ENCODE peak calls at places on chromosomes 5 and 9, in six cellular contexts. J is naive thymus-derived CD4-positive, alpha-beta T cell; K is neuronal stem cell; T is GM12878; Q is mammary epithelial cell; S is CD8-positive, alpha-beta memory T cell. Z is an unnamed sample.
A peak's percentile ranks its signal among the peaks of the same experiment; 100 is the strongest.

GRCh38 chr9:37574996-37575395 is 1.2 kb downstream of the FBXO10 start:
- DNase-seq in J (no peak), K (no peak), T (no peak), Q (no peak), S (no peak), Z (peak; percentile 45)

GRCh38 chr9:107952773-107953172 is 463.2 kb upstream of the KLF4 start:
- DNase-seq in J (no peak), K (no peak), T (no peak), Q (no peak), S (no peak), Z (no peak)

GRCh38 chr9:19699757-19700156 is 89.1 kb downstream of the SLC24A2 start:
- DNase-seq in J (no peak), K (no peak), T (no peak), Q (no peak), S (no peak), Z (peak; percentile 2)

GRCh38 chr9:71146511-71146910 is 25.1 kb upstream of the TRPM3 start:
- DNase-seq in J (no peak), K (no peak), T (no peak), Q (peak; percentile 22), S (no peak), Z (no peak)

GRCh38 chr5:50967388-50968039 is 301.1 kb downstream of the PARP8 start:
- DNase-seq in J (no peak), K (peak; percentile 35), T (no peak), Q (no peak), S (no peak), Z (peak; percentile 23)

GRCh38 chr5:179230061-179230461 is 115.2 kb downstream of the ADAMTS2 start:
- DNase-seq in J (no peak), K (no peak), T (no peak), Q (no peak), S (no peak), Z (no peak)

GRCh38 chr5:124995451-124995850 is 249.0 kb upstream of the ZNF608 start:
- DNase-seq in J (no peak), K (no peak), T (no peak), Q (no peak), S (no peak), Z (no peak)

GRCh38 chr5:50963647-50964584 is 297.5 kb downstream of the PARP8 start:
- DNase-seq in J (no peak), K (peak; percentile 36), T (no peak), Q (no peak), S (no peak), Z (no peak)

GRCh38 chr5:169006878-169007790 is 293.8 kb downstream of the SLIT3 start:
- DNase-seq in J (no peak), K (no peak), T (no peak), Q (peak; percentile 91), S (no peak), Z (peak; percentile 55)

GRCh38 chr5:141199359-141200235 is at the start of gene PCDHB11:
- DNase-seq in J (no peak), K (no peak), T (no peak), Q (peak; percentile 17), S (no peak), Z (peak; percentile 48)

GRCh38 chr5:179827684-179828083 is 7.0 kb downstream of the SQSTM1 start:
- DNase-seq in J (no peak), K (no peak), T (no peak), Q (peak; percentile 40), S (no peak), Z (peak; percentile 77)

GRCh38 chr5:79982136-79982535 is 8.9 kb downstream of the MTX3 start:
- DNase-seq in J (no peak), K (no peak), T (no peak), Q (no peak), S (no peak), Z (no peak)

GRCh38 chr5:56585973-56586740 is 229.2 kb upstream of the MAP3K1 start:
- DNase-seq in J (peak; percentile 50), K (peak; percentile 61), T (no peak), Q (no peak), S (no peak), Z (peak; percentile 28)

GRCh38 chr5:2756211-2756746 is 4.8 kb upstream of the IRX2 start:
- DNase-seq in J (no peak), K (no peak), T (no peak), Q (peak; percentile 30), S (no peak), Z (peak; percentile 95)

GRCh38 chr9:70577671-70578070 is 163.2 kb upstream of the KLF9 start:
- DNase-seq in J (no peak), K (no peak), T (no peak), Q (no peak), S (no peak), Z (no peak)

GRCh38 chr9:133333566-133333965 is 2.4 kb downstream of the SURF6 start:
- DNase-seq in J (no peak), K (no peak), T (no peak), Q (no peak), S (no peak), Z (no peak)

GRCh38 chr9:111691686-111692329 is 30.4 kb downstream of the GNG10 start:
- DNase-seq in J (peak; percentile 34), K (peak; percentile 0), T (no peak), Q (peak; percentile 35), S (peak; percentile 6), Z (peak; percentile 49)

GRCh38 chr9:37574241-37574721 is 1.9 kb downstream of the FBXO10 start:
- DNase-seq in J (no peak), K (no peak), T (no peak), Q (no peak), S (no peak), Z (peak; percentile 71)

GRCh38 chr9:14198544-14199510 is 115.1 kb downstream of the NFIB start:
- DNase-seq in J (no peak), K (no peak), T (no peak), Q (peak; percentile 76), S (no peak), Z (peak; percentile 63)

GRCh38 chr9:131228096-131228495 is 48.2 kb downstream of the FAM78A start:
- DNase-seq in J (no peak), K (no peak), T (no peak), Q (no peak), S (no peak), Z (no peak)

GRCh38 chr5:17951392-17952169 is 317.3 kb downstream of the TAF11L14 start:
- DNase-seq in J (no peak), K (peak; percentile 3), T (no peak), Q (peak; percentile 54), S (no peak), Z (no peak)

GRCh38 chr9:85163415-85163814 is 493.9 kb downstream of the NTRK2 start:
- DNase-seq in J (no peak), K (no peak), T (no peak), Q (no peak), S (no peak), Z (peak; percentile 29)

GRCh38 chr9:120910643-120911042 is 16.0 kb downstream of the TRAF1 start:
- DNase-seq in J (no peak), K (no peak), T (no peak), Q (peak; percentile 50), S (no peak), Z (no peak)

GRCh38 chr5:115838885-115839518 is 2.4 kb downstream of the ATG12 start:
- DNase-seq in J (peak; percentile 73), K (peak; percentile 44), T (no peak), Q (peak; percentile 48), S (peak; percentile 65), Z (peak; percentile 69)

GRCh38 chr9:133226219-133227171 is 17.4 kb upstream of the OBP2B start:
- DNase-seq in J (no peak), K (no peak), T (no peak), Q (no peak), S (no peak), Z (no peak)

DNA sequence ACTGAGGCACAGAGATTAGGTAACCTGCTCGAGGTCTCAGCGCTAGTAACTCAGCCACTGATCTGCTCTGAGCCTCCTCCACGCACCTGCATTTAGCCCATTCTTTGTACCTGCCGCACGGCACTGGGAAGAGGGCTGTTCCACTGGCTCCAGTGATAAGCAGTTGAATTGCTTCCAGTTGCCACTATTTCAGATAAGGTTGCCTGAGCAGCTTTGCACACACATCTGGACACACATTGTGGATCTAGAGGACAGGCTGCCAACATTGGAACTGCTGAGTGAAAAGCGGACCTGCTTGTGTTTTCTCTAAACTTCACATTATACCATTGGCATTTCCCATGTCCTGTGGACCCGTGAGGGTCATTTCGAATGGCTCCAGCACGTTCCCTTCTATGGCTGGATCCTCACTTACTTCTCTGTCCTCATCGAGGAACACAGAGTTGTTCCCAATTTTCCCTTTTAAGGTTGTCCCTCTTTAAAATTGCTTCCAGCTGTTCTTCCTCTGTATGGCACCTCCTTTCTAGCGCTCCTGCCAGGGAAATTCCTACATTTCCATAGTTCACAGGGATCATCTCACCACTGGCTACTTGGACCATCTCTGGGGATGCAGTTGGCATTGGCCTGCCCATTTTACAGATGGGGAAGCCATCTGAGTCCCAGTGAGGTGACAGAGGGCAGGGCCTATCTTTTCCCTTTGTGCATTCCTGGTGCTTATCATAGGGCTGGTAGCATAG is 45.9 kb upstream of the RPL26L1 start:
- DNase-seq in J (no peak), K (no peak), T (no peak), Q (no peak), S (no peak), Z (no peak)
- H3K36me3 ChIP-seq in J (no peaks in the 10 kb centered on the region), K (peaks cover 79% of the 10 kb centered on the region), T (peaks cover 12% of the 10 kb centered on the region), Q (peaks cover 9% of the 10 kb centered on the region), S (peaks cover 20% of the 10 kb centered on the region), Z (peaks cover 25% of the 10 kb centered on the region)

GRCh38 chr9:94174164-94174563 is 84.9 kb upstream of the ZNF169 start:
- DNase-seq in J (no peak), K (no peak), T (no peak), Q (no peak), S (no peak), Z (no peak)

GRCh38 chr9:94173632-94174031 is 85.5 kb upstream of the ZNF169 start:
- DNase-seq in J (no peak), K (no peak), T (no peak), Q (no peak), S (no peak), Z (no peak)

GRCh38 chr9:94175669-94176068 is 83.4 kb upstream of the ZNF169 start:
- DNase-seq in J (no peak), K (no peak), T (no peak), Q (no peak), S (no peak), Z (no peak)

GRCh38 chr9:94178927-94179326 is 80.2 kb upstream of the ZNF169 start:
- DNase-seq in J (no peak), K (no peak), T (no peak), Q (no peak), S (no peak), Z (no peak)

GRCh38 chr9:94176582-94176981 is 82.5 kb upstream of the ZNF169 start:
- DNase-seq in J (no peak), K (no peak), T (no peak), Q (no peak), S (no peak), Z (no peak)
- H3K36me3 ChIP-seq in J (peaks cover 5% of the 10 kb centered on the region), K (peaks cover 95% of the 10 kb centered on the region), T (peaks cover 7% of the 10 kb centered on the region), Q (peaks cover 46% of the 10 kb centered on the region), S (peaks cover 29% of the 10 kb centered on the region), Z (peaks cover 62% of the 10 kb centered on the region)

GRCh38 chr5:134143964-134144941 is 29.8 kb downstream of the TCF7 start:
- DNase-seq in J (no peak), K (no peak), T (no peak), Q (no peak), S (no peak), Z (no peak)
- H3K36me3 ChIP-seq in J (peaks cover 60% of the 10 kb centered on the region), K (peaks cover 94% of the 10 kb centered on the region), T (peaks cover 42% of the 10 kb centered on the region), Q (peaks cover 11% of the 10 kb centered on the region), S (peaks cover 76% of the 10 kb centered on the region), Z (peaks cover 12% of the 10 kb centered on the region)

DNA sequence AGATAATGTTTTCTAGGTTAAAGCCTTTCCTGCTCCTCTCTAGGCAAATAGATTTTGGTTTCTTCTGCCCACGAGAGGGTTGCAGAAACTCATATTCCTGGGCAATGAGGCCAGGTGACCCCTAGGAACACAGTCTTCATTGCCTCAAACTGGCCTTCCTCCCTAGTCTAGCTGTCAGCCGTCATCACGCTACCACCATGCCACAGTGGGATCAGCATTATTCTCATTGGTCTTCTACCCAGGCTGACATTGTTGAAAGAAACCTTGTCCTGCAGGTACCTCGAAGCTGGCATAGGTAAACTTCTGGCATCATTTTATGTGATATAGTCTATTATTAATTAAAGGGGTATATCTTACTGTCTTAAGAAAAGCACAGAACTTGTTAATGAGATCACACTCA is 51.1 kb downstream of the ELL2 start:
- DNase-seq in J (no peak), K (no peak), T (no peak), Q (no peak), S (no peak), Z (no peak)
- H3K36me3 ChIP-seq in J (no peaks in the 10 kb centered on the region), K (no peaks in the 10 kb centered on the region), T (peaks cover 2% of the 10 kb centered on the region), Q (peaks cover 33% of the 10 kb centered on the region), S (no peaks in the 10 kb centered on the region), Z (peaks cover 86% of the 10 kb centered on the region)